ENCODE peak calls at places on chromosomes 11 and 22, in six cellular contexts. V is tibial nerve, M is neural progenitor cell, S is GM23338, D is transverse colon, O is stomach. C is an unnamed sample. For H3K4me1 and H3K36me3, the result is how much of the 10 kb centered on the place peaks cover.

GRCh38 chr11:55714982-55715888 is 53.2 kb downstream of the OR4C6 start:
- DNase-seq in V (no peak), M (no peak), S (peak), D (no peak), O (no peak), C (no peak)

GRCh38 chr11:24754406-24754805 is 257.6 kb downstream of the LUZP2 start:
- DNase-seq in V (no peak), M (no peak), S (no peak), D (no peak), O (no peak), C (no peak)

GRCh38 chr11:27816200-27816599 is 115.9 kb upstream of the BDNF start:
- DNase-seq in V (no peak), M (no peak), S (no peak), D (no peak), O (no peak), C (no peak)

GRCh38 chr11:46362146-46363030 is 15.1 kb downstream of the DGKZ start:
- DNase-seq in V (no peak), M (no peak), S (no peak), D (no peak), O (no peak), C (no peak)

GRCh38 chr11:48020092-48020755 is 39.9 kb downstream of the PTPRJ start:
- DNase-seq in V (no peak), M (no peak), S (no peak), D (peak), O (peak), C (peak)

GRCh38 chr11:58628446-58628845 is 6.0 kb downstream of the CNTF start:
- DNase-seq in V (no peak), M (peak), S (no peak), D (no peak), O (no peak), C (no peak)

GRCh38 chr11:15148181-15148580 is 33.5 kb downstream of the INSC start:
- DNase-seq in V (no peak), M (no peak), S (no peak), D (no peak), O (no peak), C (no peak)

GRCh38 chr11:11171854-11172253 is 181.2 kb downstream of the CSNK2A3 start:
- DNase-seq in V (no peak), M (no peak), S (no peak), D (no peak), O (no peak), C (peak)

GRCh38 chr22:46057762-46058420 is 80.9 kb upstream of the WNT7B start:
- DNase-seq in V (peak), M (no peak), S (no peak), D (peak), O (peak), C (no peak)

GRCh38 chr11:12276356-12276755 is 101.0 kb upstream of the PARVA start:
- DNase-seq in V (no peak), M (no peak), S (no peak), D (no peak), O (peak), C (no peak)

GRCh38 chr22:22025320-22026156 is 43.0 kb upstream of the TOP3B start:
- DNase-seq in V (no peak), M (no peak), S (no peak), D (no peak), O (no peak), C (no peak)

GRCh38 chr11:128054323-128054910 is 532.9 kb downstream of the ETS1 start:
- DNase-seq in V (no peak), M (no peak), S (no peak), D (no peak), O (no peak), C (no peak)

GRCh38 chr22:50185384-50186087 is at the start of gene TRABD:
- DNase-seq in V (peak), M (peak), S (peak), D (peak), O (peak), C (peak)

GRCh38 chr11:119712459-119713360 is 16.3 kb downstream of the NECTIN1 start:
- DNase-seq in V (no peak), M (peak), S (no peak), D (no peak), O (no peak), C (no peak)

GRCh38 chr11:47918370-47918690 is 62.0 kb upstream of the PTPRJ start:
- DNase-seq in V (no peak), M (no peak), S (no peak), D (no peak), O (no peak), C (no peak)

GRCh38 chr22:37163618-37164534 is 14.2 kb upstream of the IL2RB start:
- DNase-seq in V (no peak), M (no peak), S (no peak), D (no peak), O (no peak), C (no peak)

GRCh38 chr11:74311352-74311926 is at the start of gene P4HA3:
- DNase-seq in V (peak), M (peak), S (peak), D (peak), O (peak), C (peak)

GRCh38 chr11:120188371-120188770 is 22.5 kb upstream of the OAF start:
- DNase-seq in V (no peak), M (no peak), S (no peak), D (no peak), O (no peak), C (no peak)

GRCh38 chr11:15707971-15708370 is 593.2 kb downstream of the INSC start:
- DNase-seq in V (peak), M (peak), S (peak), D (peak), O (peak), C (peak)

GRCh38 chr22:39690901-39691620 is 120.5 kb downstream of the CACNA1I start:
- DNase-seq in V (no peak), M (peak), S (peak), D (no peak), O (no peak), C (peak)

GRCh38 chr11:92762175-92762574 is 207.3 kb upstream of the MTNR1B start:
- DNase-seq in V (no peak), M (no peak), S (no peak), D (no peak), O (no peak), C (no peak)

GRCh38 chr11:77302752-77303151 is 1.3 kb upstream of the GDPD4 start:
- DNase-seq in V (no peak), M (no peak), S (no peak), D (no peak), O (no peak), C (no peak)

GRCh38 chr22:18057568-18058209 is 20.1 kb upstream of the PEX26 start:
- DNase-seq in V (peak), M (no peak), S (no peak), D (peak), O (peak), C (no peak)

GRCh38 chr11:76700177-76701100 is 29.9 kb upstream of the LRRC32 start:
- DNase-seq in V (peak), M (no peak), S (no peak), D (no peak), O (no peak), C (no peak)

GRCh38 chr11:35721576-35722341 is 59.2 kb downstream of the TRIM44 start:
- DNase-seq in V (no peak), M (no peak), S (no peak), D (no peak), O (no peak), C (no peak)

GRCh38 chr11:128689586-128689945 is 4.3 kb upstream of the FLI1 start:
- DNase-seq in V (no peak), M (peak), S (peak), D (no peak), O (no peak), C (no peak)

GRCh38 chr22:30206964-30207363 is 39.6 kb downstream of the LIF start:
- DNase-seq in V (peak), M (peak), S (peak), D (no peak), O (peak), C (peak)

GRCh38 chr22:20256042-20256441 is 12.1 kb downstream of the RTN4R start:
- DNase-seq in V (no peak), M (no peak), S (no peak), D (no peak), O (no peak), C (no peak)

GRCh38 chr11:58330861-58331260 is 28.0 kb downstream of the OR5B17 start:
- DNase-seq in V (no peak), M (no peak), S (no peak), D (no peak), O (no peak), C (peak)

GRCh38 chr11:72483412-72484186 is 49.3 kb upstream of the CLPB start:
- DNase-seq in V (peak), M (no peak), S (no peak), D (no peak), O (no peak), C (no peak)

GRCh38 chr11:36365937-36366336 is 69.8 kb downstream of the PRR5L start:
- DNase-seq in V (no peak), M (no peak), S (no peak), D (no peak), O (no peak), C (peak)

GRCh38 chr11:2213384-2213842 is 41.8 kb upstream of the TH start:
- DNase-seq in V (no peak), M (peak), S (no peak), D (no peak), O (no peak), C (no peak)

GRCh38 chr22:17920145-17920605 is 104.2 kb downstream of the MICAL3 start:
- DNase-seq in V (no peak), M (peak), S (peak), D (peak), O (peak), C (peak)

GRCh38 chr22:39466228-39467006 is 9.6 kb downstream of the MGAT3 start:
- DNase-seq in V (no peak), M (no peak), S (no peak), D (no peak), O (no peak), C (peak)

GRCh38 chr11:2315395-2316168 is 13.8 kb downstream of the TSPAN32 start:
- DNase-seq in V (no peak), M (no peak), S (no peak), D (no peak), O (peak), C (no peak)

GRCh38 chr11:57310091-57310490 is 14.7 kb downstream of the TNKS1BP1 start:
- DNase-seq in V (no peak), M (no peak), S (no peak), D (no peak), O (no peak), C (no peak)

GRCh38 chr11:57307666-57308270 is 17.0 kb downstream of the TNKS1BP1 start:
- DNase-seq in V (no peak), M (no peak), S (no peak), D (no peak), O (no peak), C (no peak)

GRCh38 chr11:57310630-57311086 is 14.1 kb downstream of the TNKS1BP1 start:
- DNase-seq in V (peak), M (no peak), S (no peak), D (no peak), O (no peak), C (peak)

GRCh38 chr11:57308426-57309060 is 16.2 kb downstream of the TNKS1BP1 start:
- DNase-seq in V (no peak), M (no peak), S (no peak), D (no peak), O (no peak), C (no peak)

DNA sequence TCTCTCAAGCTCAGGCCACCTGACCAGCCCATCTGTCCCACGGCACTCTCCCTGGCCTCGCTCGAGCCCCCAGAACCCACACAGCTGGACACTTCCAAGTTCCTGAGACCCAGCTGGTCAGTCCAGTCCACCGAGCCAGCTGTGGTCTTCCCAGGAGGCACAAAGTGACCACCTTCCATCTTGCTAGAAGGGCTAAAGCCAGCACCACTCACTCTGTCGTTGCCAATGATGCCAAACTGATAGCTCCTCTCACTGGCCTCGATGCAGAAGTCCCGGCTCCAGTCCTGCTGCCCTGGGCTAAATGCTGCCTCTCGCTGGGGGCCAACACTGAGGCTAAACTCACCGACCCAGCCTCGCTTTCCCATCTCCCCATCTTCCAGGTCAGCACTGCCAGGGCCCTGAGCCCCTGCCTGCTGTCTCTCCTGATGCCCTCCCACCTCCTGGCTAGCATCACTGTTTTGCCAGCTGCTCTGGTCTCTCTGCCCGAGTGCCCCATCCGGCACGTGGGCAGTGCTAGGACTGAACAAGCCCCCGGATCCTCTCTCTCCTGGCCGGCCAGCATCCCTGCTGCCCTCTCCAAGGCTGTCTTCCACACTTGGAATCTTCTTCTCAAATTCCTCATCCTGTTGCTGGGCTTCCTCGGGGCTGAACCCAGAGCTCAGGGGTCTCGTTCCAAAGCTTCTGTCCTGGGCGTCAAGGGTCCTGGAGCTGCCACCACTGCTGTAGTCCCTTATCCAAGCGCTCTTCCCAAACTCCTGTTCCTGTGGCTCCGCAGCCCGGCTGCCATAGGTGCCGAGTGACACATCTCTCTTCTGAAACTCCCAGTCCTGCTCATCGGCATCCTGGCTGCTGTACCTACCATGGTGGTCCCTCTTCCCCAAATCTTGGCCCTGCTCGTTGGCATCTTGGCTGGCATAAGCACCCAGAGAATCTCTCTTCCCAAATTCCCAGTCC is 15.4 kb downstream of the TNKS1BP1 start:
- DNase-seq in V (no peak), M (no peak), S (no peak), D (no peak), O (no peak), C (no peak)
- H3K4me1 ChIP-seq in V (half or more), M (under half), S (under half), D (under half), O (half or more), C (under half)

DNA sequence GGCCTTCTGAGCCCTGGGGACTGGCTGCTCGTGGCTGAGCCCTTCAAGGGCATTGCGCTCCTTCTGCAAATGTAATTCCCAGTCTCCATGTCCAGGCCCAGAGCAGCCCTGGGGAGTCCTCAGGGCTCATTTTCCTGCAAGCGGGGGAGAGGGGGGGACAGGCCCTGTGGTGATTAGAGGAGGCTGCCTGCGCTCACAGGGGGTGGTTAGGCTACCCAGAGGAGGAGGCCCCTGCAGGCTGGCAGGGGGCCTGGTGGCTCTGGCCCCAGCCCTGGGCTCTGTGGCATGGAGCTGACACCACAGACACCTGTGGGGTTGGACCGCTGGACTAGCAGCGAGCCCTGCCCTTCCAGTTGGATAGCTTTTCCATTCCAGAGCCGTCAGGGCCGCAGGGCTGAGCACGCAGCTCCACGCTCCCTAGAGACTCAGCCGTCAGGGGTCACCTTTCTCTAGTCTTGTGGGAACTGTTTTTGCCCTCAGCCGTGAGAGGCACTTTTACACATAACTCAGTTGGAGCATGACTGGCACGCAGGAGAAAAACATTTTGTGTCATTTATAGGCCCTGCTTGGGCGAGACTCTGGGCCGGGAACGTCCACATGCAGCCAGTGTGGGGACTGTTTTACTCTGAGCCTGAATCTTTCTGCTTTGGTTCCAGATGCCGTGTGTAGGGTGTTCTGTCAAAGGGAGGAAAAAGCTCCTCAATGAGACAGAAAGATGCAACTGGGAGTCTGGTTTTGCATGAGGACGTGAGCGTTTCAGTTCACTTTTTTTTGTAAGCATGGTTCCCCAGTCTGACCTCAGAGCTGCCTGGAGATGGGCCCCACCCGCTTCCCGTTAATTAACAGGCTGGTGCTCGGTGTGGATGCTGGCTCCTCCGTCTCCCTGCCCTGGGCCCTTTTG is 58.1 kb downstream of the LRP5 start:
- DNase-seq in V (no peak), M (no peak), S (no peak), D (peak), O (no peak), C (no peak)
- H3K27ac ChIP-seq in V (no peak), M (no peak), S (no peak), D (peak), O (peak), C (peak)

GRCh38 chr22:24068717-24069116 is 57.6 kb downstream of the CABIN1 start:
- DNase-seq in V (no peak), M (no peak), S (no peak), D (no peak), O (no peak), C (no peak)

GRCh38 chr22:24069721-24070120 is 58.6 kb downstream of the CABIN1 start:
- DNase-seq in V (no peak), M (no peak), S (no peak), D (peak), O (no peak), C (no peak)

GRCh38 chr22:24072361-24072760 is 61.3 kb downstream of the CABIN1 start:
- DNase-seq in V (no peak), M (no peak), S (no peak), D (no peak), O (no peak), C (no peak)

GRCh38 chr22:24070553-24070952 is 59.4 kb downstream of the CABIN1 start:
- DNase-seq in V (no peak), M (no peak), S (no peak), D (no peak), O (no peak), C (no peak)

GRCh38 chr22:24071686-24072085 is 60.6 kb downstream of the CABIN1 start:
- DNase-seq in V (no peak), M (no peak), S (no peak), D (no peak), O (no peak), C (no peak)
- H3K36me3 ChIP-seq in V (under half), M (under half), S (under half), D (under half), O (half or more), C (under half)

DNA sequence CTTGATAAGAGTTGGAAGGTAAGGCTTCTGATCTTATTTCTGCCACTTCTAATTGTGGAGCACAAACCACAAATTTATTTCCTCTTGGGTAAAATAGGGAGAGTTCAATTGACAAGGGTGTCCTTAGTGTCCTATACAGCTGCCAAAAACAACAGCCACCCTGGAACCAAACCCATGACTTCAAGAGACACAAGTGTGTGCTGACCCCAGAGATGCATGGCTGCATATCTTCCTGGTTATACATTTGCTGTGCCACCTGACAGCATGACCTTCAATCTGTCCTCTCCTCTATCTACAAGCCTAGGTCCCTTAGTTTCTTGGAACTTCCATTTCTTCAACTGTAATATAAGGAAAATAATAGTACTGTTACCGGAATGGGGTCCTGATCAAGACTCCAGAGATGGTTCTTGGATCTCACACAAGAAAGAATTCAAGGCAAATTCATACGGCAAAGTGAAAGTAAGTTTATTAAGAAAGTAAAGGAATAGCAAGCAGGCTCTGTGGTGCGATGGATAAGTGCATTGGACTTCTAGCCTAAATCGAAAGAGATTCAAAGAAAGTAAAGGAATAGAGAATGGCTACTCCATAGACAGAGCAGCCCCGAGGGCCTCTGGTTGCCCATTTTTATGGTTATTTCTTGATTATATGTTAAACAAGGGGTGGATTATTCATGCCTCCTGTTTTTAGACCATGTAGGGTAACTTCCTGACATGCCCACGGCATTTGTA is 15.5 kb upstream of the TMEM123 start:
- DNase-seq in V (no peak), M (no peak), S (no peak), D (no peak), O (no peak), C (no peak)
- H3K4me1 ChIP-seq in V (under half), M (under half), S (under half), D (under half), O (under half), C (under half)

DNA sequence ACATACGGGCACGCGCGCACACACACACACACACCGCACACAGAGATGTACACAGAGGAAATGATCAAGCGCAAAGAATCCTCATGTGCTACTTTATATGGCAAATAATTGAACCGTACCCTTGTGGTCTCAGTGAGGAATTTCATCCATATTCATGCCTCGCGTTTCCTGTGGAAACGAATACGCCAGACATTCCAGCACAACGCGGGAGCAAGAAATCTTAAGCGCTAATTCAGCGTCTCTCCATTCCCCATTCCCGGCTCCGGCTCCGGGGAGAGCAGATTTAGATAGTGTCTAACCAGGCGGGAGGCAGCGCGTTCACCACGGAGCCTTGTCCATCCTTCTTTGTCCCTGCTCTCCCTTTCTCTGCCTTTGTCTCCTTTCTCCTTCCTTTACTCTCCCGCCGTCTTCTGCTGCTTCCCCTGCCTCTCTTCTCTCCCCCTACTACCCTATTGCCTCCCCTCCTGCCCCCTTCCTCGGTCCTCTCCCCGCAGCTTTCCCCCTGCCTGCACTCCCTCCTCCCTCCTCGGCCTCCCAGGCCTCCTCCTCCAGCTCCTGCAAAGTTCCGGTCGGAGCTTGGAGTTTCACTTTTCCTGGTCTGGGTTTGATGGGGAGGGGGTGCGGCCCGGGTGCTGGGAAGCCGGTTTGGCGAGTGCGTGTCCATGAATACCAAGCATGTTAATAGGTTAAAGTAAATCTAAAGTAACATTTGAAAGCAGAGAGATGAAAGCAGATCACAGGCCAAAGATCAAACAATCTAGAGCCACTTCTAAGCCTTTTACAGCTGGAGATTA is 579.3 kb downstream of the BUD13 start:
- DNase-seq in V (no peak), M (peak), S (peak), D (peak), O (peak), C (peak)
- H3K27ac ChIP-seq in V (no peak), M (no peak), S (no peak), D (peak), O (peak), C (peak)